ENCODE peak calls at places on chromosomes 4 and X, in five cellular contexts. X is EL; R is coronary artery; A is left cardiac atrium; Z is activated CD4-positive, alpha-beta memory T cell treated with anti-CD3 and anti-CD28 coated beads, Interleukin-2, amount 10 ng/mL, durations not matched to agents 7 days and 5 days. K is an unnamed sample.

GRCh38 chrX:118976599-118977340 is 2.4 kb downstream of the LONRF3 start:
- DNase-seq in R (peak; percentile 78), Z (peak; percentile 19), A (peak; percentile 42), X (peak; percentile 27), K (peak; percentile 48)

GRCh38 chr4:111066887-111067286 is 444.0 kb upstream of the PITX2 start:
- DNase-seq in X (peak; percentile 65), A (no peak), Z (no peak), R (no peak), K (no peak)

GRCh38 chrX:77442728-77443127 is 4.5 kb upstream of the FGF16 start:
- DNase-seq in R (no peak), X (peak; percentile 92), A (no peak), Z (no peak), K (no peak)

GRCh38 chr4:174069848-174070330 is 213.6 kb downstream of the FBXO8 start:
- DNase-seq in R (no peak), Z (no peak), A (no peak), X (no peak), K (no peak)

GRCh38 chr4:114264877-114265291 is 285.4 kb upstream of the ARSJ start:
- DNase-seq in X (no peak), R (no peak), Z (no peak), A (no peak), K (no peak)

GRCh38 chr4:127799711-127800110 is 17.6 kb downstream of the HSPA4L start:
- DNase-seq in X (no peak), R (no peak), A (no peak), Z (no peak), K (no peak)

GRCh38 chr4:75087416-75087815 is 154.5 kb downstream of the PARM1 start:
- DNase-seq in A (no peak), Z (no peak), X (no peak), R (no peak), K (no peak)

GRCh38 chr4:26060286-26060685 is 146.3 kb downstream of the SMIM20 start:
- DNase-seq in A (no peak), X (peak; percentile 50), Z (no peak), R (no peak), K (no peak)

GRCh38 chrX:132217203-132218073 is 1.8 kb downstream of the RAP2C start:
- DNase-seq in R (peak; percentile 79), X (peak; percentile 78), A (peak; percentile 56), Z (peak; percentile 76), K (peak; percentile 94)

GRCh38 chr4:101953949-101954348 is 163.4 kb downstream of the BANK1 start:
- DNase-seq in X (peak; percentile 93), A (no peak), R (no peak), Z (no peak), K (no peak)

GRCh38 chr4:79338148-79338547 is 12.3 kb upstream of the NAA11 start:
- DNase-seq in R (no peak), X (no peak), Z (no peak), A (no peak), K (peak; percentile 14)

GRCh38 chr4:165151734-165152133 is 39.1 kb upstream of the TMEM192 start:
- DNase-seq in Z (no peak), A (no peak), R (no peak), X (no peak), K (no peak)

GRCh38 chrX:44431206-44431605 is 87.7 kb upstream of the EFHC2 start:
- DNase-seq in R (no peak), A (no peak), X (peak; percentile 25), Z (no peak), K (peak; percentile 9)

GRCh38 chr4:116638592-116638991 is 446.8 kb downstream of the TRAM1L1 start:
- DNase-seq in A (no peak), R (no peak), X (no peak), Z (no peak), K (no peak)

GRCh38 chr4:182093431-182093831 is 149.8 kb upstream of the TENM3 start:
- DNase-seq in Z (no peak), X (peak; percentile 3), A (no peak), R (no peak), K (no peak)

K was measured in NB4.